ENCODE peak calls at places on chromosomes 6 and 20, in eight cellular contexts. R, D, O, E, U, H, N and Z are unnamed samples.
A peak's percentile ranks its signal among the peaks of the same experiment; 100 is the strongest.

GRCh38 chr20:46255440-46256104 is 52.7 kb downstream of the CDH22 start:
- DNase-seq in E (peak; percentile 19), O (no peak), U (peak; percentile 96), H (peak; percentile 30), N (no peak), D (no peak), R (no peak), Z (no peak)

GRCh38 chr6:79494841-79495240 is 42.4 kb downstream of the LCA5 start:
- DNase-seq in H (no peak), D (no peak), R (no peak), O (peak; percentile 4), E (no peak), U (no peak), N (no peak), Z (no peak)

GRCh38 chr6:17233531-17233930 is 47.6 kb upstream of the RBM24 start:
- DNase-seq in N (no peak), U (no peak), O (no peak), D (no peak), E (no peak), H (no peak), R (no peak), Z (no peak)

GRCh38 chr6:75207211-75207984 is 1.5 kb upstream of the COL12A1 start:
- DNase-seq in D (no peak), N (no peak), O (peak; percentile 42), U (no peak), H (peak; percentile 25), E (no peak), R (no peak), Z (no peak)

GRCh38 chr6:134074151-134074712 is 21.8 kb upstream of the SLC2A12 start:
- DNase-seq in E (no peak), O (peak; percentile 80), R (no peak), U (no peak), H (no peak), N (no peak), D (no peak), Z (no peak)

GRCh38 chr6:32973144-32973854 is 4.9 kb downstream of the BRD2 start:
- DNase-seq in O (no peak), U (peak; percentile 30), H (peak; percentile 40), D (peak; percentile 45), E (peak; percentile 62), R (no peak), N (peak; percentile 64), Z (peak; percentile 56)

GRCh38 chr6:148869589-148869988 is 122.8 kb downstream of the UST start:
- DNase-seq in N (no peak), R (no peak), O (no peak), E (peak; percentile 26), U (no peak), H (no peak), D (no peak), Z (peak; percentile 74)

GRCh38 chr20:63890201-63890576 is 4.7 kb upstream of the DNAJC5 start:
- DNase-seq in D (no peak), H (no peak), O (no peak), U (no peak), R (no peak), E (no peak), N (no peak), Z (no peak)

GRCh38 chr20:23583526-23583925 is 15.2 kb upstream of the CST9L start:
- DNase-seq in N (no peak), O (no peak), R (no peak), H (no peak), E (peak; percentile 8), D (no peak), U (no peak), Z (no peak)

GRCh38 chr6:24935753-24936152 is at the start of gene RIPOR2:
- DNase-seq in H (no peak), R (no peak), O (peak; percentile 33), D (peak; percentile 53), U (no peak), E (no peak), N (peak; percentile 66), Z (no peak)

GRCh38 chr6:43763812-43764522 is 6.0 kb upstream of the VEGFA start:
- DNase-seq in H (no peak), O (peak; percentile 12), E (no peak), D (no peak), R (no peak), N (no peak), U (no peak), Z (no peak)

GRCh38 chr6:22149501-22150490 is 147.0 kb downstream of the PRL start:
- DNase-seq in D (no peak), U (peak; percentile 12), E (no peak), H (no peak), O (no peak), N (no peak), R (no peak), Z (no peak)

GRCh38 chr20:45229264-45230056 is 8.3 kb downstream of the SEMG2 start:
- DNase-seq in O (peak; percentile 60), E (peak; percentile 12), N (no peak), D (no peak), H (no peak), U (no peak), R (no peak), Z (peak; percentile 13)